ENCODE peak calls at places on chromosomes 6 and 20, in five cellular contexts. C is activated T-cell treated with anti-CD3 and anti-CD28 coated beads, Interleukin-2, amount 50 U/mL, for 72 hours; O is naive thymus-derived CD8-positive, alpha-beta T cell; J is T-cell; R is stimulated activated CD4-positive, alpha-beta T cell treated with anti-CD3 and anti-CD28 coated beads, Interleukin-12 subunit alpha, Interleukin-12 subunit beta, amount 100 ng/mL, for 48 hours. L is an unnamed sample.

GRCh38 chr20:32537657-32538525 is 47.2 kb downstream of the NOL4L start:
- DNase-seq in C (no peak), J (no peak), R (no peak), O (no peak), L (no peak)

GRCh38 chr20:43066061-43066575 is 123.6 kb downstream of the PTPRT start:
- DNase-seq in J (no peak), C (no peak), O (no peak), R (no peak), L (no peak)

GRCh38 chr6:14658909-14659561 is 541.5 kb downstream of the CD83 start:
- DNase-seq in J (no peak), C (peak), R (no peak), O (no peak), L (peak)

GRCh38 chr6:781350-781961 is 88.5 kb upstream of the EXOC2 start:
- DNase-seq in J (no peak), C (no peak), O (no peak), R (no peak), L (no peak)

GRCh38 chr6:37872385-37872768 is 52.9 kb downstream of the ZFAND3 start:
- DNase-seq in O (no peak), R (no peak), J (no peak), C (no peak), L (no peak)

GRCh38 chr6:168967556-168967955 is 286.1 kb downstream of the THBS2 start:
- DNase-seq in C (no peak), O (no peak), R (no peak), J (no peak), L (no peak)

GRCh38 chr6:45487645-45488044 is 109.9 kb upstream of the SUPT3H start:
- DNase-seq in R (no peak), O (no peak), J (no peak), C (no peak), L (no peak)

GRCh38 chr6:16966821-16967817 is 134.7 kb upstream of the STMND1 start:
- DNase-seq in O (no peak), J (no peak), R (no peak), C (no peak), L (no peak)

GRCh38 chr20:21177767-21178166 is 51.9 kb downstream of the KIZ start:
- DNase-seq in J (no peak), C (no peak), R (no peak), O (no peak), L (no peak)

GRCh38 chr20:63230800-63231268 is 4.9 kb upstream of the BIRC7 start:
- DNase-seq in O (no peak), J (no peak), R (no peak), C (peak), L (no peak)

GRCh38 chr20:57698191-57698866 is 11.5 kb downstream of the PMEPA1 start:
- DNase-seq in O (no peak), J (no peak), C (peak), R (peak), L (no peak)

GRCh38 chr6:167426620-167427019 is 101.7 kb downstream of the TTLL2 start:
- DNase-seq in C (no peak), R (no peak), O (no peak), J (no peak), L (peak)

GRCh38 chr6:89146748-89147715 is 1.2 kb downstream of the PM20D2 start:
- DNase-seq in O (no peak), R (peak), J (peak), C (no peak), L (peak)

GRCh38 chr6:7905416-7905815 is 5.2 kb downstream of the TXNDC5 start:
- DNase-seq in R (no peak), C (no peak), J (no peak), O (no peak), L (no peak)

GRCh38 chr6:163716690-163717089 is 302.2 kb downstream of the QKI start:
- DNase-seq in C (no peak), R (no peak), O (no peak), J (no peak), L (no peak)

GRCh38 chr6:84825461-84825860 is 61.1 kb upstream of the TBX18 start:
- DNase-seq in O (no peak), J (no peak), C (no peak), R (no peak), L (no peak)

GRCh38 chr20:22940350-22940749 is 94.8 kb upstream of the SSTR4 start:
- DNase-seq in R (no peak), J (no peak), C (no peak), O (no peak), L (no peak)

GRCh38 chr6:89242574-89243330 is 25.6 kb upstream of the GABRR1 start:
- DNase-seq in R (no peak), C (no peak), J (no peak), O (no peak), L (no peak)

GRCh38 chr6:1027109-1027794 is 284.6 kb upstream of the FOXQ1 start:
- DNase-seq in R (no peak), C (no peak), J (no peak), O (no peak), L (no peak)

GRCh38 chr6:81696505-81696904 is 56.0 kb downstream of the TENT5A start:
- DNase-seq in C (no peak), J (no peak), O (no peak), R (no peak), L (no peak)

GRCh38 chr6:142605922-142606321 is 304.1 kb downstream of the ADGRG6 start:
- DNase-seq in R (no peak), J (no peak), C (no peak), O (no peak), L (no peak)

GRCh38 chr6:21680611-21681010 is 87.1 kb downstream of the SOX4 start:
- DNase-seq in C (no peak), R (no peak), O (no peak), J (no peak), L (no peak)

GRCh38 chr20:63058696-63059335 is 52.1 kb upstream of the BHLHE23 start:
- DNase-seq in J (no peak), C (no peak), O (no peak), R (no peak), L (no peak)

GRCh38 chr6:94570576-94570975 is 1006.8 kb upstream of the MANEA start:
- DNase-seq in J (no peak), C (no peak), O (no peak), R (no peak), L (no peak)

GRCh38 chr6:90413867-90414266 is 117.2 kb upstream of the BACH2 start:
- DNase-seq in O (peak), J (peak), C (peak), R (peak), L (peak)

GRCh38 chr6:52739627-52740026 is 23.6 kb downstream of the GSTA2 start:
- DNase-seq in O (no peak), J (no peak), R (no peak), C (no peak), L (no peak)

GRCh38 chr20:31681128-31681727 is 41.4 kb downstream of the BCL2L1 start:
- DNase-seq in O (no peak), J (no peak), R (no peak), C (no peak), L (no peak)

GRCh38 chr6:163086563-163086895 is 328.0 kb upstream of the QKI start:
- DNase-seq in R (no peak), J (no peak), C (no peak), O (no peak), L (no peak)

GRCh38 chr6:48278261-48278660 is 167.3 kb upstream of the PTCHD4 start:
- DNase-seq in J (no peak), O (no peak), R (no peak), C (no peak), L (no peak)

GRCh38 chr6:107821591-107821990 is 2.5 kb downstream of the SCML4 start:
- DNase-seq in C (no peak), R (no peak), O (no peak), J (no peak), L (no peak)

GRCh38 chr6:32298632-32299336 is 72.9 kb downstream of the TSBP1 start:
- DNase-seq in C (no peak), R (no peak), J (no peak), O (no peak), L (no peak)

GRCh38 chr20:5482791-5483190 is 166.0 kb upstream of the PROKR2 start:
- DNase-seq in O (no peak), C (no peak), R (no peak), J (no peak), L (no peak)

GRCh38 chr6:4466260-4466659 is 309.9 kb upstream of the CDYL start:
- DNase-seq in C (no peak), R (no peak), O (no peak), J (no peak), L (peak)

GRCh38 chr20:57330998-57331397 is 1.4 kb downstream of the SPO11 start:
- DNase-seq in R (no peak), O (no peak), J (no peak), C (no peak), L (no peak)

GRCh38 chr6:5481024-5481423 is 219.7 kb downstream of the FARS2 start:
- DNase-seq in J (no peak), R (no peak), C (no peak), O (no peak), L (peak)

GRCh38 chr6:46715106-46715505 is 20.1 kb downstream of the PLA2G7 start:
- DNase-seq in R (no peak), O (no peak), C (no peak), J (no peak), L (no peak)

GRCh38 chr6:166156942-166157341 is 10.7 kb downstream of the TBXT start:
- DNase-seq in C (no peak), J (no peak), R (no peak), O (no peak), L (no peak)

GRCh38 chr6:24643925-24644324 is 2.1 kb downstream of the KIAA0319 start:
- DNase-seq in R (no peak), J (no peak), O (no peak), C (no peak), L (no peak)